ENCODE peak calls at places on chromosome X, in five cellular contexts. One of them, this sample, is unnamed.

GRCh38 chrX:96432647-96433046 is 252.0 kb upstream of the DIAPH2 start:
- DNase-seq in type B pancreatic cell: no peak
- DNase-seq in non-pigmented ciliary epithelial cell: no peak
- DNase-seq in DMS 273 treated with DMSO at 0.1 percent for 48 hours: no peak
- DNase-seq in heart right ventricle: no peak
- DNase-seq in this sample: no peak

GRCh38 chrX:110178179-110178865 is 139.6 kb downstream of the AMMECR1 start:
- DNase-seq in heart right ventricle: no peak
- DNase-seq in type B pancreatic cell: no peak
- DNase-seq in non-pigmented ciliary epithelial cell: no peak
- DNase-seq in DMS 273 treated with DMSO at 0.1 percent for 48 hours: no peak
- DNase-seq in this sample: peak; percentile 41

GRCh38 chrX:118823263-118824172 is at the start of gene ZCCHC12:
- DNase-seq in DMS 273 treated with DMSO at 0.1 percent for 48 hours: peak; percentile 29
- DNase-seq in heart right ventricle: peak; percentile 4
- DNase-seq in non-pigmented ciliary epithelial cell: no peak
- DNase-seq in type B pancreatic cell: peak; percentile 72
- DNase-seq in this sample: no peak

GRCh38 chrX:84729809-84730208 is 227.6 kb upstream of the HDX start:
- DNase-seq in non-pigmented ciliary epithelial cell: no peak
- DNase-seq in type B pancreatic cell: no peak
- DNase-seq in DMS 273 treated with DMSO at 0.1 percent for 48 hours: peak; percentile 50
- DNase-seq in heart right ventricle: no peak
- DNase-seq in this sample: no peak

GRCh38 chrX:11704725-11705495 is 39.2 kb upstream of the ARHGAP6 start:
- DNase-seq in non-pigmented ciliary epithelial cell: no peak
- DNase-seq in type B pancreatic cell: no peak
- DNase-seq in DMS 273 treated with DMSO at 0.1 percent for 48 hours: no peak
- DNase-seq in heart right ventricle: no peak
- DNase-seq in this sample: no peak

GRCh38 chrX:141142946-141143345 is 34.0 kb downstream of the LDOC1 start:
- DNase-seq in non-pigmented ciliary epithelial cell: no peak
- DNase-seq in DMS 273 treated with DMSO at 0.1 percent for 48 hours: no peak
- DNase-seq in type B pancreatic cell: no peak
- DNase-seq in heart right ventricle: no peak
- DNase-seq in this sample: no peak

GRCh38 chrX:28126886-28127285 is 145.6 kb upstream of the DCAF8L1 start:
- DNase-seq in type B pancreatic cell: no peak
- DNase-seq in DMS 273 treated with DMSO at 0.1 percent for 48 hours: no peak
- DNase-seq in non-pigmented ciliary epithelial cell: no peak
- DNase-seq in heart right ventricle: no peak
- DNase-seq in this sample: no peak

GRCh38 chrX:95057341-95057740 is 1383.3 kb downstream of the FAM133A start:
- DNase-seq in heart right ventricle: no peak
- DNase-seq in DMS 273 treated with DMSO at 0.1 percent for 48 hours: no peak
- DNase-seq in non-pigmented ciliary epithelial cell: no peak
- DNase-seq in type B pancreatic cell: no peak
- DNase-seq in this sample: peak; percentile 66

GRCh38 chrX:121958886-121959285 is 911.5 kb downstream of the GLUD2 start:
- DNase-seq in DMS 273 treated with DMSO at 0.1 percent for 48 hours: no peak
- DNase-seq in type B pancreatic cell: no peak
- DNase-seq in heart right ventricle: no peak
- DNase-seq in non-pigmented ciliary epithelial cell: peak; percentile 8
- DNase-seq in this sample: no peak

GRCh38 chrX:103540145-103540544 is 20.9 kb upstream of the RAB40A start:
- DNase-seq in type B pancreatic cell: no peak
- DNase-seq in non-pigmented ciliary epithelial cell: no peak
- DNase-seq in heart right ventricle: no peak
- DNase-seq in DMS 273 treated with DMSO at 0.1 percent for 48 hours: no peak
- DNase-seq in this sample: no peak

GRCh38 chrX:84153538-84153937 is 34.5 kb downstream of the RPS6KA6 start:
- DNase-seq in non-pigmented ciliary epithelial cell: no peak
- DNase-seq in type B pancreatic cell: no peak
- DNase-seq in DMS 273 treated with DMSO at 0.1 percent for 48 hours: no peak
- DNase-seq in heart right ventricle: no peak
- DNase-seq in this sample: no peak

GRCh38 chrX:68936608-68937007 is 107.8 kb downstream of the EFNB1 start:
- DNase-seq in DMS 273 treated with DMSO at 0.1 percent for 48 hours: no peak
- DNase-seq in type B pancreatic cell: peak; percentile 7
- DNase-seq in non-pigmented ciliary epithelial cell: peak; percentile 78
- DNase-seq in heart right ventricle: no peak
- DNase-seq in this sample: no peak

GRCh38 chrX:101619336-101619735 is 1.5 kb upstream of the ARMCX6 start:
- DNase-seq in non-pigmented ciliary epithelial cell: no peak
- DNase-seq in DMS 273 treated with DMSO at 0.1 percent for 48 hours: no peak
- DNase-seq in heart right ventricle: peak; percentile 5
- DNase-seq in type B pancreatic cell: no peak
- DNase-seq in this sample: no peak

GRCh38 chrX:3549442-3549875 is 164.0 kb downstream of the PRKX start:
- DNase-seq in type B pancreatic cell: no peak
- DNase-seq in heart right ventricle: peak; percentile 16
- DNase-seq in DMS 273 treated with DMSO at 0.1 percent for 48 hours: peak; percentile 25
- DNase-seq in non-pigmented ciliary epithelial cell: no peak
- DNase-seq in this sample: no peak

GRCh38 chrX:71393919-71394318 is 27.8 kb downstream of the TAF1 start:
- DNase-seq in heart right ventricle: no peak
- DNase-seq in non-pigmented ciliary epithelial cell: no peak
- DNase-seq in DMS 273 treated with DMSO at 0.1 percent for 48 hours: no peak
- DNase-seq in type B pancreatic cell: no peak
- DNase-seq in this sample: no peak

GRCh38 chrX:13001961-13002671 is 27.2 kb downstream of the TMSB4X start:
- DNase-seq in DMS 273 treated with DMSO at 0.1 percent for 48 hours: no peak
- DNase-seq in type B pancreatic cell: no peak
- DNase-seq in non-pigmented ciliary epithelial cell: no peak
- DNase-seq in heart right ventricle: no peak
- DNase-seq in this sample: no peak

GRCh38 chrX:1453390-1453783 is 678 bp upstream of the ASMTL start:
- DNase-seq in non-pigmented ciliary epithelial cell: no peak
- DNase-seq in type B pancreatic cell: no peak
- DNase-seq in DMS 273 treated with DMSO at 0.1 percent for 48 hours: no peak
- DNase-seq in heart right ventricle: no peak
- DNase-seq in this sample: no peak

GRCh38 chrX:1355800-1356148 is 19.2 kb downstream of the IL3RA start:
- DNase-seq in DMS 273 treated with DMSO at 0.1 percent for 48 hours: no peak
- DNase-seq in heart right ventricle: no peak
- DNase-seq in type B pancreatic cell: no peak
- DNase-seq in non-pigmented ciliary epithelial cell: no peak
- DNase-seq in this sample: no peak

GRCh38 chrX:9805956-9806355 is 19.7 kb downstream of the SHROOM2 start:
- DNase-seq in DMS 273 treated with DMSO at 0.1 percent for 48 hours: no peak
- DNase-seq in type B pancreatic cell: no peak
- DNase-seq in non-pigmented ciliary epithelial cell: no peak
- DNase-seq in heart right ventricle: no peak
- DNase-seq in this sample: no peak

GRCh38 chrX:124462931-124463330 is 116.6 kb downstream of the SH2D1A start:
- DNase-seq in type B pancreatic cell: no peak
- DNase-seq in heart right ventricle: no peak
- DNase-seq in DMS 273 treated with DMSO at 0.1 percent for 48 hours: no peak
- DNase-seq in non-pigmented ciliary epithelial cell: no peak
- DNase-seq in this sample: no peak

GRCh38 chrX:50648151-50648550 is 165.8 kb downstream of the SHROOM4 start:
- DNase-seq in DMS 273 treated with DMSO at 0.1 percent for 48 hours: no peak
- DNase-seq in type B pancreatic cell: no peak
- DNase-seq in heart right ventricle: no peak
- DNase-seq in non-pigmented ciliary epithelial cell: no peak
- DNase-seq in this sample: peak; percentile 10

GRCh38 chrX:106479920-106480319 is 131.9 kb upstream of the RADX start:
- DNase-seq in DMS 273 treated with DMSO at 0.1 percent for 48 hours: no peak
- DNase-seq in non-pigmented ciliary epithelial cell: no peak
- DNase-seq in type B pancreatic cell: no peak
- DNase-seq in heart right ventricle: no peak
- DNase-seq in this sample: no peak

GRCh38 chrX:64842492-64842891 is 133.8 kb downstream of the ZC4H2 start:
- DNase-seq in heart right ventricle: no peak
- DNase-seq in type B pancreatic cell: no peak
- DNase-seq in DMS 273 treated with DMSO at 0.1 percent for 48 hours: no peak
- DNase-seq in non-pigmented ciliary epithelial cell: no peak
- DNase-seq in this sample: no peak

GRCh38 chrX:26783512-26784225 is 567.7 kb downstream of the MAGEB5 start:
- DNase-seq in type B pancreatic cell: no peak
- DNase-seq in non-pigmented ciliary epithelial cell: no peak
- DNase-seq in DMS 273 treated with DMSO at 0.1 percent for 48 hours: no peak
- DNase-seq in heart right ventricle: peak; percentile 2
- DNase-seq in this sample: no peak

GRCh38 chrX:19709812-19710518 is 177.4 kb downstream of the SH3KBP1 start:
- DNase-seq in non-pigmented ciliary epithelial cell: peak; percentile 70
- DNase-seq in heart right ventricle: no peak
- DNase-seq in type B pancreatic cell: no peak
- DNase-seq in DMS 273 treated with DMSO at 0.1 percent for 48 hours: no peak
- DNase-seq in this sample: no peak

GRCh38 chrX:38275615-38276014 is 51.7 kb downstream of the RPGR start:
- DNase-seq in non-pigmented ciliary epithelial cell: peak; percentile 63
- DNase-seq in DMS 273 treated with DMSO at 0.1 percent for 48 hours: no peak
- DNase-seq in heart right ventricle: no peak
- DNase-seq in type B pancreatic cell: no peak
- DNase-seq in this sample: peak; percentile 41

GRCh38 chrX:32524385-32524784 is 687.0 kb downstream of the DMD start:
- DNase-seq in heart right ventricle: no peak
- DNase-seq in DMS 273 treated with DMSO at 0.1 percent for 48 hours: no peak
- DNase-seq in non-pigmented ciliary epithelial cell: no peak
- DNase-seq in type B pancreatic cell: no peak
- DNase-seq in this sample: no peak

GRCh38 chrX:53318766-53319353 is 37.5 kb upstream of the IQSEC2 start:
- DNase-seq in DMS 273 treated with DMSO at 0.1 percent for 48 hours: no peak
- DNase-seq in heart right ventricle: no peak
- DNase-seq in type B pancreatic cell: no peak
- DNase-seq in non-pigmented ciliary epithelial cell: no peak
- DNase-seq in this sample: no peak

This sample was measured in retinal pigment epithelial cell.